ENCODE peak calls at places on chromosomes 3 and 15, in six cellular contexts. P, O, F, L, Y and C are unnamed samples.

GRCh38 chr15:81225161-81225671 is 28.5 kb downstream of the IL16 start:
- DNase-seq in Y (no peak), O (no peak), F (no peak), P (no peak), L (no peak), C (no peak)

GRCh38 chr3:464255-464654 is 267.7 kb downstream of the CHL1 start:
- DNase-seq in P (no peak), Y (no peak), L (no peak), O (no peak), F (no peak), C (no peak)

GRCh38 chr3:58066842-58067241 is 58.6 kb downstream of the FLNB start:
- DNase-seq in Y (no peak), F (no peak), O (no peak), P (no peak), L (no peak), C (no peak)

GRCh38 chr3:169699536-169700050 is 36.1 kb upstream of the MECOM start:
- DNase-seq in F (no peak), Y (no peak), P (no peak), L (no peak), O (peak; percentile 63), C (no peak)

GRCh38 chr3:105730973-105731372 is 137.8 kb downstream of the CBLB start:
- DNase-seq in L (no peak), Y (no peak), P (no peak), F (no peak), O (no peak), C (no peak)

GRCh38 chr3:185400340-185400667 is 37.4 kb downstream of the MAP3K13 start:
- DNase-seq in Y (no peak), O (no peak), L (no peak), P (no peak), F (no peak), C (no peak)

GRCh38 chr15:74171965-74172541 is 1.5 kb upstream of the ISLR start:
- DNase-seq in F (no peak), P (no peak), L (no peak), Y (no peak), O (no peak), C (no peak)

GRCh38 chr15:101014921-101015841 is 96.0 kb downstream of the LRRK1 start:
- DNase-seq in Y (peak; percentile 71), L (peak; percentile 74), P (peak; percentile 58), O (peak; percentile 59), F (peak; percentile 37), C (peak; percentile 55)

GRCh38 chr3:196641278-196642058 is 2.0 kb downstream of the NRROS start:
- DNase-seq in F (no peak), O (no peak), P (peak; percentile 39), L (peak; percentile 74), Y (no peak), C (no peak)

GRCh38 chr15:82043726-82044372 is 2.0 kb downstream of the MEX3B start:
- DNase-seq in Y (no peak), L (no peak), P (no peak), O (no peak), F (no peak), C (no peak)

GRCh38 chr15:68524753-68525584 is 53.8 kb upstream of the CORO2B start:
- DNase-seq in F (no peak), O (no peak), L (no peak), Y (no peak), P (no peak), C (no peak)

GRCh38 chr3:100913870-100914654 is 79.2 kb downstream of the ABI3BP start:
- DNase-seq in L (no peak), F (no peak), Y (no peak), P (no peak), O (no peak), C (no peak)

GRCh38 chr15:88449581-88449980 is 17.6 kb downstream of the MRPL46 start:
- DNase-seq in P (no peak), O (no peak), Y (no peak), F (no peak), L (no peak), C (no peak)

GRCh38 chr3:128195802-128196201 is 42.5 kb downstream of the EEFSEC start:
- DNase-seq in O (no peak), Y (no peak), L (no peak), P (no peak), F (no peak), C (no peak)

GRCh38 chr3:189834462-189834861 is 203.3 kb downstream of the TP63 start:
- DNase-seq in O (no peak), Y (no peak), L (no peak), P (no peak), F (no peak), C (no peak)

GRCh38 chr15:55343168-55343567 is 24.1 kb downstream of the PIGB start:
- DNase-seq in P (no peak), O (no peak), F (no peak), Y (no peak), L (no peak), C (no peak)

GRCh38 chr15:77118787-77119410 is 48.0 kb upstream of the TSPAN3 start:
- DNase-seq in L (peak; percentile 24), P (peak; percentile 7), Y (no peak), F (no peak), O (peak; percentile 42), C (peak; percentile 35)